ENCODE peak calls at places on chromosomes 2 and 18, in nine cellular contexts. P is AG04450, A is prostate gland, Z is heart left ventricle, M is neuronal stem cell, G is adrenal gland, D is cardiac muscle cell, B is A549, T is GM23338. Q is an unnamed sample.

GRCh38 chr2:7539760-7540159 is 622.5 kb downstream of the RNF144A start:
- DNase-seq in G (no peak), A (no peak), B (no peak), T (no peak), D (no peak), P (no peak), Z (no peak), M (no peak), Q (no peak)

GRCh38 chr2:99084256-99084655 is 57.3 kb upstream of the C2orf15 start:
- DNase-seq in G (no peak), B (no peak), M (no peak), T (peak), Z (no peak), D (no peak), A (no peak), P (no peak), Q (no peak)

GRCh38 chr2:232522014-232522854 is 2.0 kb downstream of the PRSS56 start:
- DNase-seq in Z (peak), P (no peak), M (no peak), A (peak), D (peak), B (peak), T (peak), G (peak), Q (peak)

GRCh38 chr2:60334610-60335009 is 218.8 kb downstream of the BCL11A start:
- DNase-seq in P (no peak), B (no peak), D (no peak), Z (no peak), G (no peak), M (no peak), A (no peak), T (no peak), Q (no peak)

GRCh38 chr2:70381821-70382220 is 80.0 kb upstream of the FAM136A start:
- DNase-seq in Z (no peak), G (no peak), M (no peak), A (no peak), D (no peak), P (no peak), B (no peak), T (no peak), Q (no peak)

GRCh38 chr2:10057231-10058107 is 14.1 kb downstream of the KLF11 start:
- DNase-seq in B (no peak), D (peak), T (peak), A (no peak), G (peak), Z (peak), P (peak), M (no peak), Q (peak)

GRCh38 chr2:172049721-172050120 is 35.6 kb upstream of the DLX1 start:
- DNase-seq in T (no peak), P (no peak), G (no peak), A (no peak), Z (no peak), M (no peak), D (no peak), B (no peak), Q (no peak)

GRCh38 chr2:55761526-55761925 is 67.9 kb upstream of the PNPT1 start:
- DNase-seq in P (no peak), Z (no peak), M (no peak), A (peak), D (no peak), T (no peak), B (no peak), G (no peak), Q (no peak)

GRCh38 chr2:40279479-40279878 is 172.4 kb downstream of the SLC8A1 start:
- DNase-seq in B (no peak), G (no peak), Z (no peak), P (no peak), T (no peak), A (no peak), D (no peak), M (no peak), Q (no peak)

GRCh38 chr2:12718662-12719399 is 2.1 kb downstream of the TRIB2 start:
- DNase-seq in P (no peak), A (no peak), Z (no peak), M (peak), G (no peak), T (peak), D (peak), B (no peak), Q (no peak)

GRCh38 chr2:37774976-37775907 is 103.8 kb upstream of the CDC42EP3 start:
- DNase-seq in G (no peak), Z (no peak), P (no peak), M (no peak), D (no peak), B (no peak), A (peak), T (no peak), Q (no peak)

GRCh38 chr2:239858179-239858578 is 167.0 kb downstream of the NDUFA10 start:
- DNase-seq in P (no peak), M (peak), D (no peak), Z (no peak), G (no peak), T (no peak), B (no peak), A (no peak), Q (no peak)

GRCh38 chr2:95278051-95278471 is 3.8 kb downstream of the PROM2 start:
- DNase-seq in B (no peak), G (peak), A (no peak), M (no peak), P (no peak), Z (peak), T (no peak), D (no peak), Q (peak)

GRCh38 chr2:191845248-191845715 is 1.6 kb downstream of the CAVIN2 start:
- DNase-seq in D (no peak), P (no peak), Z (peak), T (peak), G (no peak), B (no peak), A (no peak), M (no peak), Q (no peak)

GRCh38 chr2:107808986-107809385 is 17.7 kb upstream of the RGPD4 start:
- DNase-seq in D (no peak), Z (no peak), A (no peak), B (no peak), P (no peak), G (no peak), T (no peak), M (no peak), Q (no peak)

GRCh38 chr2:42877532-42877931 is 85.1 kb upstream of the HAAO start:
- DNase-seq in A (no peak), T (no peak), Z (no peak), P (no peak), G (no peak), B (no peak), M (no peak), D (peak), Q (no peak)

GRCh38 chr2:72570401-72570800 is 255.4 kb downstream of the EXOC6B start:
- DNase-seq in B (no peak), G (no peak), P (no peak), M (no peak), T (no peak), Z (no peak), A (no peak), D (no peak), Q (no peak)

GRCh38 chr18:79438581-79438980 is 42.9 kb downstream of the NFATC1 start:
- DNase-seq in D (no peak), G (no peak), Z (no peak), A (no peak), M (no peak), P (no peak), T (no peak), B (no peak), Q (no peak)

GRCh38 chr18:35343488-35343935 is 708 bp downstream of the ZNF24 start:
- DNase-seq in D (no peak), G (no peak), Z (no peak), T (no peak), M (no peak), P (no peak), B (no peak), A (no peak), Q (no peak)

GRCh38 chr2:167582619-167583018 is 664.8 kb downstream of the STK39 start:
- DNase-seq in M (no peak), D (no peak), B (no peak), Z (no peak), T (no peak), G (no peak), A (no peak), P (no peak), Q (no peak)

GRCh38 chr2:23106232-23106631 is 278.7 kb upstream of the KLHL29 start:
- DNase-seq in P (no peak), D (no peak), T (no peak), A (no peak), G (no peak), M (no peak), B (no peak), Z (no peak), Q (no peak)

GRCh38 chr2:239312741-239313246 is 88.0 kb downstream of the HDAC4 start:
- DNase-seq in B (no peak), Z (no peak), P (no peak), M (no peak), A (no peak), G (no peak), T (no peak), D (no peak), Q (no peak)

GRCh38 chr2:24707141-24707540 is 86.0 kb downstream of the PTRHD1 start:
- DNase-seq in G (no peak), T (peak), A (no peak), M (no peak), B (no peak), Z (no peak), P (no peak), D (no peak), Q (no peak)

GRCh38 chr18:11494093-11494492 is 115.3 kb upstream of the SLC35G4 start:
- DNase-seq in D (no peak), M (no peak), Z (no peak), G (no peak), T (no peak), B (no peak), P (no peak), A (no peak), Q (no peak)

GRCh38 chr2:42171396-42171971 is 2.3 kb downstream of the EML4 start:
- DNase-seq in D (no peak), A (no peak), M (no peak), G (no peak), Z (no peak), T (peak), B (no peak), P (no peak), Q (no peak)

GRCh38 chr2:32947076-32947483 is 327 bp downstream of the LTBP1 start:
- DNase-seq in G (peak), P (no peak), Z (peak), B (peak), A (no peak), T (peak), D (no peak), M (peak), Q (peak)

GRCh38 chr2:241986836-241987641 is 117.5 kb downstream of the RTP5 start:
- DNase-seq in D (no peak), G (no peak), Z (no peak), T (no peak), P (no peak), A (no peak), M (no peak), B (no peak), Q (no peak)

GRCh38 chr2:58594175-58594574 is 353.1 kb upstream of the FANCL start:
- DNase-seq in Z (no peak), A (no peak), T (peak), D (no peak), B (peak), M (no peak), G (no peak), P (no peak), Q (no peak)

GRCh38 chr2:165825041-165825440 is 31.0 kb upstream of the GALNT3 start:
- DNase-seq in D (no peak), P (no peak), A (no peak), Z (no peak), G (peak), B (no peak), M (no peak), T (no peak), Q (no peak)

GRCh38 chr2:15346624-15347023 is 214.5 kb downstream of the NBAS start:
- DNase-seq in P (no peak), A (no peak), G (no peak), Z (no peak), T (no peak), D (no peak), B (no peak), M (no peak), Q (no peak)

GRCh38 chr2:105739408-105739807 is 5.3 kb upstream of the NCK2 start:
- DNase-seq in M (no peak), Z (no peak), A (no peak), P (no peak), G (no peak), T (no peak), B (no peak), D (no peak), Q (no peak)

GRCh38 chr2:239125726-239126675 is 274.8 kb downstream of the HDAC4 start:
- DNase-seq in T (no peak), Z (peak), G (no peak), D (no peak), M (no peak), P (no peak), A (no peak), B (no peak), Q (no peak)

GRCh38 chr2:126700677-126701076 is 44.7 kb downstream of the GYPC start:
- DNase-seq in G (no peak), P (no peak), D (no peak), T (no peak), A (no peak), B (no peak), Z (no peak), M (no peak), Q (no peak)

GRCh38 chr2:188668017-188668663 is 306.0 kb upstream of the COL3A1 start:
- DNase-seq in T (no peak), B (no peak), M (no peak), D (peak), P (peak), G (no peak), Z (no peak), A (no peak), Q (no peak)

GRCh38 chr2:208335-208734 is 55.5 kb downstream of the SH3YL1 start:
- DNase-seq in A (no peak), Z (no peak), D (no peak), P (no peak), B (no peak), G (no peak), T (no peak), M (no peak), Q (no peak)

GRCh38 chr2:11717623-11718022 is 28.8 kb upstream of the LPIN1 start:
- DNase-seq in M (no peak), T (no peak), D (no peak), A (no peak), B (no peak), Z (no peak), P (no peak), G (no peak), Q (no peak)

GRCh38 chr2:134845719-134846118 is 7.3 kb downstream of the ACMSD start:
- DNase-seq in B (no peak), M (no peak), T (no peak), G (no peak), A (no peak), D (no peak), Z (no peak), P (no peak), Q (no peak)

GRCh38 chr2:43084699-43085091 is 141.7 kb downstream of the ZFP36L2 start:
- DNase-seq in T (no peak), B (no peak), M (no peak), P (no peak), A (peak), G (no peak), Z (no peak), D (peak), Q (no peak)

GRCh38 chr2:235511187-235511661 is 17.4 kb downstream of the AGAP1 start:
- DNase-seq in Z (peak), T (no peak), D (peak), B (peak), P (peak), M (no peak), G (peak), A (no peak), Q (no peak)

GRCh38 chr18:62751341-62751821 is 36.0 kb downstream of the PHLPP1 start:
- DNase-seq in B (no peak), G (no peak), M (peak), D (no peak), A (no peak), P (no peak), T (peak), Z (no peak), Q (no peak)
- H3K27ac ChIP-seq in B (no peak), G (peak), M (peak), D (no peak), A (no peak), P (no peak), T (peak), Z (no peak), Q (no peak)

DNA sequence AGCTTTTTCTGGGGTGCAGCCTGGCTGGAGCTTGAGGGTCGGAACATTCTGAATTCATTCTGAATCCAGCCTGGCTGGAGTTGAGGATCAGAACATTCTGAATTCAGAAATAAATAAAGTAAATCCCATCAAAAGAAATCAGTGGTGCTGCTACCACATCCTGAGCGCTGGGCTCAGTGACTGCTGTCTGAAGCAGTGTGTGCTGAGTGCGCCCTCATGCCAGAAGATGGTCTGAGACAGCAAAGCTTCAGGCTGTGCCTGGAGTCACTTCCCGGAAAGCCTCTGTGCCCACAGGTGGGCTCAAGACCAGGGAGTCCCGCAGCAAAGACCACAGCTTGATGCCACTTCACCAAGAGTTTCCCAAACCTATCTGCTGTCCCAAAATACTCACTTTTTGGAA is 187.9 kb downstream of the VAPA start:
- DNase-seq in D (no peak), T (peak), Z (no peak), G (no peak), M (no peak), P (no peak), B (no peak), A (no peak), Q (no peak)
- H3K4me3 ChIP-seq in D (no peak), T (no peak), Z (no peak), G (no peak), M (no peak), P (no peak), B (no peak), A (no peak), Q (no peak)

DNA sequence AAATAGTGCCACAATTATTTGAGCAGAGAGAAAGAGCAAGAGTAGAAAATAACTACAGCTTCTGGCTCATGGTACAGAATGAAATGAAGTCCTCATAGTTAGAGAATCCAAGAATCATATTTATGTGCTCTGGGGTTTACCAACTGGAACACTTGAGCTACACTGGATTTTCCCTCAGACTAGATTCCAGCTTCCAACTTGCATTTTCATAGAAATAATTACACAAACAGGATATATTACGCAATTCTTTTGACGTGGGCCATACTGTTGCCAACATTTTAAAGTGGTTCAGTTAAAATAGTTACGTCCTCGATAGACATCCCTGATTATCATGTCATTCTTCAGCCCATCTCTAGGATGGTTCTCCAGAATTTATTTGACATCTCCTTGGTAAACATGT is 129.2 kb downstream of the ETAA1 start:
- DNase-seq in A (no peak), B (no peak), D (no peak), T (no peak), G (no peak), P (peak), Z (no peak), M (no peak), Q (no peak)
- H3K27ac ChIP-seq in A (no peak), B (no peak), D (no peak), T (no peak), G (peak), P (no peak), Z (no peak), M (no peak), Q (no peak)

DNA sequence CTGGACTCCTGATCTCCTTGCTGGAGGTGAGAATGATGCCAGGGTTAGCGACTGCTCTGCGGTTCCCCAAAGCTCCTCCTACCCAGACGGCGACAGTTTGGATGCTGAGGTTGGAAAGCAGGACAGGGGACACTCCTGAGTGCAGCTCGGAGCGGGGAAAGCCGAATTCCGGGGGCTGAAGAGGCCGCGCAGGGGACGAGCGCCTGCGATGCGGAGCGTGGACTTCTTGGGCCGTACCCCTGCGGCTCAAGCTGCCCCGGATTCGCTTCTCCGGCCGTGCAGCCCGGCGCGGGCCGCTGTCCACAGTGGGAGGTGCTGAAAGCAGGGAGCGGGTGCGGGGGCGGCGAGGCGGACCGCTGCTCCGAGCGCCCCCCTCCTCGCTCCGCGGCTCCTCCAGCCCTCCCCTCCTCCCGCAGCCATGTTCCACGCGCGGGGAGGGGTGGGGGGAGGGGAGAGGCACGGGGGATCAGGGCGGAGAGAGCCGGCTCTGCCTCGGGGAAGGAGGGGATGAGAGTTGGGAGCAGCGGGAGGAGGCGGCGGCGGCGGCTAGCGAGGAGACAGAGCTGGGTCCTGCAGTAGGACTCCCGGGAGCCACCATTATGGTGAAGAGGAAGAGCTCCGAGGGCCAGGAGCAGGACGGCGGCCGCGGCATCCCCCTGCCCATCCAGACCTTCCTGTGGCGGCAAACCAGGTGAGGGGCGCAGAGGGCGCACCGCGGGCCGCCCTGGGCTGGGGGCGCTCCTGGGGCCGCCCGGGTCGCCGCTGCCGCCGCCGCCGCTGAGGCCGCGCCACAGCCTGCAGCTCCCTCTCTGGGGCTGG is at the start of gene UNC80:
- DNase-seq in B (peak), P (peak), T (peak), M (peak), A (peak), G (peak), Z (peak), D (peak), Q (peak)
- H3K4me3 ChIP-seq in B (peak), P (peak), T (peak), M (peak), A (peak), G (peak), Z (peak), D (peak), Q (no peak)

GRCh38 chr2:150482111-150482510 is 5.4 kb downstream of the RND3 start:
- DNase-seq in B (no peak), M (no peak), D (no peak), Z (no peak), G (no peak), T (no peak), P (no peak), A (no peak), Q (no peak)

GRCh38 chr2:150483532-150483931 is 3.9 kb downstream of the RND3 start:
- DNase-seq in A (no peak), Z (no peak), T (no peak), D (no peak), M (no peak), G (no peak), P (no peak), B (no peak), Q (no peak)

GRCh38 chr2:150484006-150484405 is 3.5 kb downstream of the RND3 start:
- DNase-seq in M (no peak), G (no peak), D (no peak), A (no peak), B (no peak), Z (no peak), T (no peak), P (no peak), Q (no peak)

GRCh38 chr2:150480971-150481830 is 6.3 kb downstream of the RND3 start:
- DNase-seq in A (no peak), D (no peak), P (no peak), M (no peak), T (no peak), Z (no peak), G (no peak), B (no peak), Q (no peak)

DNA sequence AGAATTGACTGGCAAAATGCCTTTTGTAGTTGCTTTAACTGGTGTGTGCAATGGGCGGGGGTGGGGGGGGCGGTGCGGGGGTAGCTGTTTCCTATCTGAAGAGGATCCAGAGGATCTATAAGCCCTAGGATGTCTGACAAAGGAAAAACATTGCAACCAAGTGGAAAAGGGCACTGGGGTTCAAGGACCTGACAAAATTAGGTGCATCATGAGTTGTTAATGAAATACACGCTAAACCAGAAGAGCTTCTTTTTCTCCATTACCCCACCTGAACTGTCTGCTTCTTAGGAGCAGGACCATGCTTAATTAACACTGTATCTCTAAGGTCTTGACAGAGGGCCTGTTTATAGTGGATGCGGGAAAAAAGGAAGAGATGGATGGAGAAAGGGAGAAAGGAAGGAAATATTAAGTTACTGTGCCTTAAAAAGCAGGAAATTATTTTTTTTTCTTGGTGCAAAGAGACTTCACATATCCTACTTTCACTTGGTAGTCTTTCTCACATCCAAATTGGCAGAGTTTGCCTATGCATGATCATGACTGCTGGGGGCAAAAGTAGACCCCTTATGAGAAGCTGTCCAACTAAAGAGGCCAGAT is 4.7 kb downstream of the RND3 start:
- DNase-seq in Z (no peak), D (no peak), G (no peak), B (no peak), M (no peak), P (no peak), T (no peak), A (no peak), Q (no peak)
- H3K27ac ChIP-seq in Z (peak), D (no peak), G (peak), B (peak), M (no peak), P (peak), T (peak), A (peak), Q (peak)

Q was measured in right lobe of liver.